ENCODE peak calls at places on chromosomes 12 and 14, in four cellular contexts. O, H, U and P are unnamed samples.

GRCh38 chr12:88496429-88497190 is 83.7 kb downstream of the KITLG start:
- DNase-seq in O (peak), H (no peak), U (no peak), P (no peak)

GRCh38 chr12:66065623-66066022 is 64.9 kb downstream of the LLPH start:
- DNase-seq in O (peak), H (no peak), U (no peak), P (no peak)

GRCh38 chr12:77947746-77948145 is 117.1 kb downstream of the NAV3 start:
- DNase-seq in H (no peak), O (peak), U (no peak), P (no peak)

GRCh38 chr12:26938660-26939185 is 453 bp downstream of the FGFR1OP2 start:
- DNase-seq in H (no peak), O (no peak), U (no peak), P (no peak)

GRCh38 chr12:8947737-8948136 is 1.7 kb downstream of the M6PR start:
- DNase-seq in H (no peak), O (no peak), U (no peak), P (no peak)

GRCh38 chr14:65054471-65055085 is 47.7 kb downstream of the MAX start:
- DNase-seq in H (no peak), O (no peak), U (no peak), P (no peak)

GRCh38 chr12:89236237-89236636 is 116.1 kb downstream of the DUSP6 start:
- DNase-seq in U (no peak), H (no peak), O (peak), P (no peak)

GRCh38 chr14:26204954-26205479 is 392.8 kb downstream of the NOVA1 start:
- DNase-seq in U (no peak), O (no peak), H (peak), P (no peak)

GRCh38 chr12:124497658-124498057 is 69.8 kb downstream of the NCOR2 start:
- DNase-seq in O (peak), U (no peak), H (peak), P (peak)

GRCh38 chr14:79992799-79993198 is 218.5 kb downstream of the DIO2 start:
- DNase-seq in O (no peak), H (no peak), U (no peak), P (no peak)

GRCh38 chr12:117165342-117165741 is 24.9 kb downstream of the FBXO21 start:
- DNase-seq in H (no peak), U (no peak), O (no peak), P (no peak)

GRCh38 chr12:54390668-54391551 is 6.4 kb upstream of the ZNF385A start:
- DNase-seq in H (no peak), O (no peak), U (peak), P (no peak)

GRCh38 chr14:101593411-101594181 is 32.3 kb downstream of the DIO3 start:
- DNase-seq in U (no peak), H (no peak), O (no peak), P (no peak)

GRCh38 chr12:69055280-69055679 is 122.3 kb upstream of the CPM start:
- DNase-seq in H (no peak), U (no peak), O (no peak), P (no peak)

GRCh38 chr12:52266514-52266913 is 7.9 kb upstream of the KRT86 start:
- DNase-seq in U (no peak), O (no peak), H (peak), P (no peak)

GRCh38 chr12:12214635-12215131 is 52.2 kb downstream of the LRP6 start:
- DNase-seq in H (no peak), O (peak), U (no peak), P (no peak)

GRCh38 chr14:105375635-105376057 is 22.7 kb upstream of the TEX22 start:
- DNase-seq in U (no peak), H (no peak), O (no peak), P (no peak)

GRCh38 chr12:109888179-109889020 is 8.1 kb upstream of the GLTP start:
- DNase-seq in H (no peak), O (peak), U (no peak), P (peak)

GRCh38 chr14:103856105-103856504 is 8.7 kb upstream of the PPP1R13B start:
- DNase-seq in U (no peak), O (no peak), H (no peak), P (no peak)

GRCh38 chr12:57620936-57621496 is 9.8 kb downstream of the ARHGEF25 start:
- DNase-seq in U (no peak), H (peak), O (no peak), P (no peak)

GRCh38 chr12:101414533-101415119 is 7.1 kb upstream of the ARL1 start:
- DNase-seq in H (no peak), O (peak), U (no peak), P (peak)

GRCh38 chr14:24249230-24250021 is 7.0 kb upstream of the TINF2 start:
- DNase-seq in H (peak), O (no peak), U (no peak), P (no peak)

GRCh38 chr12:93376436-93377251 is 1.1 kb upstream of the NUDT4 start:
- DNase-seq in O (no peak), H (no peak), U (no peak), P (no peak)

GRCh38 chr12:34296143-34297041 is 274.1 kb downstream of the ALG10 start:
- DNase-seq in O (no peak), H (peak), U (no peak), P (no peak)

GRCh38 chr12:119693006-119693405 is 25.1 kb downstream of the PRKAB1 start:
- DNase-seq in H (no peak), U (no peak), O (peak), P (peak)

GRCh38 chr14:59585891-59586554 is 9.4 kb upstream of the CCDC175 start:
- DNase-seq in O (peak), U (no peak), H (no peak), P (no peak)

GRCh38 chr12:115866909-115867525 is 410.5 kb downstream of the MED13L start:
- DNase-seq in U (no peak), O (no peak), H (no peak), P (no peak)

GRCh38 chr12:64220046-64220445 is 2.0 kb downstream of the KICS2 start:
- DNase-seq in H (no peak), U (no peak), O (no peak), P (no peak)

GRCh38 chr14:69673099-69673498 is 61.7 kb downstream of the SUSD6 start:
- DNase-seq in O (no peak), H (no peak), U (no peak), P (no peak)

GRCh38 chr12:9114946-9115345 is 773 bp downstream of the A2M start:
- DNase-seq in H (no peak), O (no peak), U (no peak), P (no peak)

GRCh38 chr14:58533417-58533816 is 104.3 kb upstream of the DACT1 start:
- DNase-seq in U (no peak), O (peak), H (no peak), P (no peak)

GRCh38 chr12:78155546-78155945 is 324.9 kb downstream of the NAV3 start:
- DNase-seq in H (no peak), O (no peak), U (no peak), P (no peak)

DNA sequence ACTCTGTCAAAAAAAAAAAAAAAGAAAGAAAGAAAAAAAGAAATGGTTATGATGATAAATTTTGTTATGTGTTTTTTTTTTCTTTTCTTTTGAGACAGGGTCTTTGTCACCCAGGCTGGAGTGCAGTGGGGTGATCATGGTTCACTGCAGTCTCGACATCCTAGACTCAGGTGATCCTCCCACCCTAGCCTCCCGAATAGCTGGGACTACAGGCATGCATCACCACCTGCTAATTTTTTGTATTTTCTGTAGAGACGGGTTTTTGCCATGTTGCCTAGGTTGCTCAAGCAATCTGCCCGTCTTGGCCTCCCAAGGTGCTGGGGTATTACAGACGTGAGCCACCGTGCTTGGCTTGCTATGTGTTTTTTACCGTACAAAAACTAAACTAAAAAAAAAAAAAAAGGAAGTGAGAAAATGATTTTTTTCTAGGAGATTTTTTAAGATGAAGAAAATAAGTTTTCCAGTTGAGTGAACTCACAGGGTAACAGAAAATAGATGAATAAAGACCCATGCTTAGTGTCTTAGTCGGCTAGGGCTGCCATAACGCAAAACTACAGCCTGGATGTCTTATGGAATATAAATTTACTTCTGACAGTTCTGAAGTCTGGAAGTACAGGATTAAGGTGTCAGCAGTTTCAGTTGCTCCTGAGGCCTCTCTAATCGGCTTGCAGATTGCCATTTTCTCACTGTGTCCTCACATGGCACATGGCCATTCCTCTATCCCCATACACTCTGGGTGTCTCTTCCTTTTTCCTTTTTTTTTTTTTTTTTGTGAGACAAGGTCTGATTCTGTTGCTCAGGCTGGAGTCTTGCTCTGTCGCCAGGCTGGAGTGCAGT is 13.2 kb upstream of the APOF start:
- DNase-seq in O (no peak), H (no peak), U (no peak), P (no peak)
- H3K4me3 ChIP-seq in O (no peak), H (no peak), U (no peak), P (no peak)

GRCh38 chr14:22429546-22429945 is 159.5 kb downstream of the DAD1 start:
- DNase-seq in H (no peak), U (no peak), O (no peak), P (no peak)

GRCh38 chr14:22432348-22432976 is 156.6 kb downstream of the DAD1 start:
- DNase-seq in U (no peak), O (peak), H (no peak), P (peak)

GRCh38 chr14:22433059-22433458 is 156.0 kb downstream of the DAD1 start:
- DNase-seq in U (no peak), H (no peak), O (no peak), P (no peak)

GRCh38 chr14:22434901-22435565 is 154.0 kb downstream of the DAD1 start:
- DNase-seq in O (no peak), U (no peak), H (no peak), P (no peak)

GRCh38 chr14:22434030-22434429 is 155.0 kb downstream of the DAD1 start:
- DNase-seq in O (no peak), H (no peak), U (no peak), P (no peak)
- TF ChIP-seq CTCF in O (no peak), H (no peak), U (no peak), P (peak)

GRCh38 chr14:52059614-52060013 is 9.2 kb downstream of the NID2 start:
- DNase-seq in H (no peak), O (peak), U (no peak), P (no peak)
- H3K27ac ChIP-seq in H (peak), O (no peak), U (no peak), P (no peak)

DNA sequence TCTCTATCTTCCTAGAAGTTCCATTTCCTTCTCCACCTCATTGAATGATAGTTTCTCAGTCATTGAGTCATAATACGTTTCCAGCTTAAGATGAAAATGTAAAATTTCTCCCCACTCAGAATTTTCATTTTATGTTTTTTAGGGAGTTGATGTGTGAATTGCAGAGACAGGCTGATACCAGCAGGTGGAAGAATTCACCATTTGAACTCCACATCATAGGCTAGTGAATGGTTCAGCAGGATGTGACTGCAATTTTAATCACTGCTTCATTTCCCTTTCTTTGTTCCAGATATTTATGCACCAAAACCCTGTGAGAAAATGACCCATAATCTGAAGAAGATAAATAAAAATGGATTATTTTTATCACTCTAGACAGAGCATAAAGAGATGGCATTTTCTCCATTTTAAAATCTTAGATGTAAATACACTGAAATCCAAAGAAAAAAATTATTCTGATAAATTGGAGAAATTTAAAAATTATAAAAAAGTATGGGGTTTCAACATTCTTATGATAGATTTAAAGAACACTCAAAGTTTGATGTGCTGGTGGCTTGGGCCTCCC is 10.6 kb upstream of the PYGL start:
- DNase-seq in H (no peak), U (no peak), O (peak), P (no peak)
- H3K4me3 ChIP-seq in H (no peak), U (no peak), O (no peak), P (no peak)

GRCh38 chr14:96192049-96192448 is 12.6 kb upstream of the BDKRB2 start:
- DNase-seq in O (no peak), U (no peak), H (no peak), P (no peak)

GRCh38 chr14:96189288-96189711 is 15.3 kb upstream of the BDKRB2 start:
- DNase-seq in H (no peak), U (no peak), O (peak), P (peak)

GRCh38 chr14:96194262-96194656 is 10.4 kb upstream of the BDKRB2 start:
- DNase-seq in U (no peak), O (no peak), H (no peak), P (no peak)

GRCh38 chr14:96192975-96193805 is 11.4 kb upstream of the BDKRB2 start:
- DNase-seq in H (no peak), U (no peak), O (peak), P (no peak)

DNA sequence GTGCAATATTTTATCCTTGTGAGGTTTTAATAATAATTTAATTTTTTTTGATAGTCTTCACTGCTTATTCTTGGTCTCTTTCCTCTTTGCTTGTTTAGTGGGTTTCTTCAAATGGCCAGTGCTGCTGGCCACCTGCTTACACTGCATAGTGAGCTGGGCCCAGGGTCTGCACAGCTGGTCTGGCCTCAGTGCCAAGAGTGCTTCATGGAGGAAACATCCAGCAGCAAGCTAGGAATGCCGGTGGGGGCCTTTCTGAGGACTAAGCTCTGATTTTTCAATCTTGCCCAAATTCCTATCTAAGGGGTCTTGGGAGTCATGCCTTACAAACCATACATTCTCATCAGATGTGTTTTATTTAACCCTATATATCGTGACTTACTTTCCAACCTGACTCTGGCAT is 13.3 kb upstream of the BDKRB2 start:
- DNase-seq in U (no peak), H (no peak), O (no peak), P (no peak)
- TF ChIP-seq CTCF in U (no peak), H (no peak), O (no peak), P (no peak)